ENCODE peak calls at places on chromosome 1, in four cellular contexts. Q is activated T-helper 1 cell treated with Interleukin-2 at 50 U/mL for 16 hours, J is HTR-8/SVneo, B is OCI-M1. O is an unnamed sample.

GRCh38 chr1:227546055-227546454 is 17.3 kb upstream of the ZNF678 start:
- DNase-seq in B (no peak), Q (no peak), J (no peak), O (no peak)

GRCh38 chr1:81662913-81663526 is 137.7 kb upstream of the ADGRL2 start:
- DNase-seq in J (no peak), B (no peak), Q (no peak), O (no peak)

GRCh38 chr1:17094664-17095063 is 24.6 kb downstream of the PADI2 start:
- DNase-seq in J (no peak), Q (no peak), B (no peak), O (no peak)

GRCh38 chr1:182015360-182015759 is 46.2 kb downstream of the ZNF648 start:
- DNase-seq in B (no peak), J (no peak), Q (no peak), O (no peak)

GRCh38 chr1:205443585-205444299 is 12.1 kb downstream of the BLACAT1 start:
- DNase-seq in J (no peak), B (no peak), Q (no peak), O (no peak)

GRCh38 chr1:81912383-81912782 is 111.6 kb downstream of the ADGRL2 start:
- DNase-seq in Q (no peak), B (no peak), J (no peak), O (no peak)

GRCh38 chr1:237482777-237483176 is 407.9 kb downstream of the ZP4 start:
- DNase-seq in J (no peak), Q (no peak), B (no peak), O (no peak)

GRCh38 chr1:46248122-46248920 is 758 bp downstream of the RAD54L start:
- DNase-seq in Q (no peak), J (peak; percentile 8), B (peak; percentile 82), O (peak; percentile 41)

GRCh38 chr1:188249813-188250212 is 1421.1 kb downstream of the PLA2G4A start:
- DNase-seq in J (no peak), Q (no peak), B (peak; percentile 59), O (no peak)

GRCh38 chr1:69497847-69498246 is 69.9 kb upstream of the LRRC7 start:
- DNase-seq in J (no peak), B (peak; percentile 81), Q (no peak), O (no peak)

GRCh38 chr1:235313262-235313661 is 14.7 kb downstream of the ARID4B start:
- DNase-seq in B (no peak), J (no peak), Q (no peak), O (no peak)

GRCh38 chr1:228735871-228736586 is 750 bp downstream of the RHOU start:
- DNase-seq in Q (peak; percentile 1), J (peak; percentile 25), B (no peak), O (peak; percentile 62)

GRCh38 chr1:182113879-182114626 is 52.5 kb upstream of the ZNF648 start:
- DNase-seq in B (no peak), J (no peak), Q (no peak), O (no peak)

GRCh38 chr1:156480015-156480368 is 20.6 kb downstream of the MEF2D start:
- DNase-seq in J (no peak), Q (no peak), B (no peak), O (no peak)

O was measured in left ventricle myocardium superior.